ENCODE peak calls at places on chromosomes 11 and 22, in nine cellular contexts. V is activated CD4-positive, alpha-beta T cell treated with anti-CD3 and anti-CD28 coated beads for 4 hours; T is colonic mucosa; N is OCI-LY7; G is erythroblast; B is right cardiac atrium; S is T47D; O is type B pancreatic cell; X is BE2C. M is an unnamed sample.

GRCh38 chr11:30113326-30113873 is 96.6 kb upstream of the KCNA4 start:
- DNase-seq in V (no peak), T (no peak), N (no peak), G (no peak), B (no peak), S (no peak), O (no peak), X (no peak), M (no peak)

GRCh38 chr11:81104051-81104450 is 1629.6 kb downstream of the FAM181B start:
- DNase-seq in V (no peak), T (no peak), N (no peak), G (no peak), B (no peak), S (no peak), O (no peak), X (no peak), M (no peak)

GRCh38 chr11:32006799-32007388 is 84.0 kb upstream of the RCN1 start:
- DNase-seq in V (peak), T (no peak), N (peak), G (peak), B (no peak), S (peak), O (no peak), X (no peak), M (no peak)

GRCh38 chr11:10487002-10487647 is 32.1 kb downstream of the AMPD3 start:
- DNase-seq in V (no peak), T (no peak), N (no peak), G (no peak), B (peak), S (no peak), O (peak), X (no peak), M (no peak)

GRCh38 chr11:110296226-110297081 is at the start of gene RDX:
- DNase-seq in V (peak), T (peak), N (peak), G (peak), B (peak), S (peak), O (peak), X (peak), M (peak)

GRCh38 chr11:111878385-111878765 is 590 bp downstream of the FDXACB1 start:
- DNase-seq in V (no peak), T (no peak), N (no peak), G (no peak), B (no peak), S (peak), O (no peak), X (no peak), M (no peak)

GRCh38 chr11:47977651-47978050 is 2.7 kb upstream of the PTPRJ start:
- DNase-seq in V (no peak), T (no peak), N (no peak), G (no peak), B (no peak), S (peak), O (no peak), X (no peak), M (no peak)

GRCh38 chr22:39583066-39583667 is 12.6 kb downstream of the CACNA1I start:
- DNase-seq in V (no peak), T (no peak), N (no peak), G (no peak), B (no peak), S (no peak), O (no peak), X (no peak), M (no peak)

GRCh38 chr11:72454791-72455190 is 20.5 kb upstream of the CLPB start:
- DNase-seq in V (no peak), T (no peak), N (no peak), G (no peak), B (no peak), S (no peak), O (no peak), X (no peak), M (no peak)

GRCh38 chr11:80783561-80783960 is 1342.7 kb upstream of the TENM4 start:
- DNase-seq in V (no peak), T (no peak), N (no peak), G (no peak), B (no peak), S (no peak), O (no peak), X (no peak), M (no peak)

GRCh38 chr22:31106001-31106571 is 1.3 kb downstream of the SELENOM start:
- DNase-seq in V (no peak), T (peak), N (no peak), G (no peak), B (peak), S (no peak), O (no peak), X (no peak), M (no peak)

GRCh38 chr11:46294365-46295309 is 17.2 kb downstream of the CREB3L1 start:
- DNase-seq in V (no peak), T (no peak), N (no peak), G (no peak), B (peak), S (no peak), O (no peak), X (no peak), M (no peak)

GRCh38 chr11:843086-843704 is 543 bp downstream of the TSPAN4 start:
- DNase-seq in V (no peak), T (no peak), N (no peak), G (peak), B (no peak), S (no peak), O (no peak), X (no peak), M (no peak)

GRCh38 chr11:9787260-9787659 is 123.4 kb downstream of the SWAP70 start:
- DNase-seq in V (no peak), T (no peak), N (no peak), G (no peak), B (no peak), S (no peak), O (no peak), X (no peak), M (no peak)

GRCh38 chr11:42772886-42773285 is 538.9 kb upstream of the API5 start:
- DNase-seq in V (no peak), T (no peak), N (no peak), G (no peak), B (no peak), S (no peak), O (no peak), X (no peak), M (no peak)

GRCh38 chr22:25903294-25903693 is 161.3 kb downstream of the MYO18B start:
- DNase-seq in V (no peak), T (no peak), N (no peak), G (peak), B (no peak), S (no peak), O (no peak), X (peak), M (no peak)

GRCh38 chr11:8287297-8288070 is 23.8 kb upstream of the LMO1 start:
- DNase-seq in V (no peak), T (peak), N (no peak), G (no peak), B (no peak), S (no peak), O (peak), X (no peak), M (no peak)

GRCh38 chr11:70675697-70676374 is 277.5 kb downstream of the CTTN start:
- DNase-seq in V (no peak), T (peak), N (no peak), G (peak), B (no peak), S (peak), O (no peak), X (peak), M (no peak)

GRCh38 chr11:12160680-12161079 is 50.3 kb downstream of the MICAL2 start:
- DNase-seq in V (no peak), T (no peak), N (no peak), G (no peak), B (peak), S (no peak), O (no peak), X (peak), M (no peak)

M was measured in sciatic nerve.